ENCODE peak calls at places on chromosomes 6 and 20, in four cellular contexts. M is stomach, X is ovary, O is SK-N-SH. S is an unnamed sample.

GRCh38 chr6:141677598-141678211 is 455.0 kb upstream of the GJE1 start:
- DNase-seq in M (no peak), X (no peak), O (peak; percentile 4), S (no peak)

GRCh38 chr20:23224806-23225205 is 125.8 kb upstream of the NXT1 start:
- DNase-seq in O (no peak), M (no peak), X (no peak), S (no peak)

GRCh38 chr6:137894779-137895385 is 27.8 kb downstream of the TNFAIP3 start:
- DNase-seq in O (no peak), M (no peak), X (no peak), S (no peak)

GRCh38 chr6:138443979-138444378 is 40.0 kb downstream of the HEBP2 start:
- DNase-seq in M (no peak), O (no peak), X (no peak), S (no peak)

GRCh38 chr6:109475625-109476024 is 7.4 kb downstream of the ZBTB24 start:
- DNase-seq in X (no peak), O (no peak), M (no peak), S (no peak)

GRCh38 chr6:99013145-99013544 is 65.4 kb upstream of the FBXL4 start:
- DNase-seq in M (no peak), O (no peak), X (no peak), S (no peak)

GRCh38 chr20:56443654-56444540 is 24.5 kb upstream of the RTF2 start:
- DNase-seq in M (no peak), O (no peak), X (peak; percentile 30), S (no peak)

GRCh38 chr6:149078383-149078782 is 239.1 kb upstream of the TAB2 start:
- DNase-seq in O (no peak), M (no peak), X (no peak), S (no peak)

GRCh38 chr20:19729672-19730071 is 28.4 kb upstream of the RIN2 start:
- DNase-seq in O (no peak), X (no peak), M (no peak), S (no peak)

GRCh38 chr20:5890773-5891441 is 59.4 kb downstream of the TRMT6 start:
- DNase-seq in M (no peak), O (no peak), X (no peak), S (no peak)

GRCh38 chr6:169865346-169866139 is 114.1 kb downstream of the ERMARD start:
- DNase-seq in O (no peak), M (peak; percentile 19), X (no peak), S (no peak)

GRCh38 chr6:149003560-149003959 is 256.7 kb downstream of the UST start:
- DNase-seq in X (no peak), O (no peak), M (no peak), S (no peak)

GRCh38 chr6:54115966-54116365 is 4.7 kb downstream of the MLIP start:
- DNase-seq in O (no peak), X (no peak), M (no peak), S (no peak)

GRCh38 chr6:69801225-69801624 is 4.4 kb upstream of the LMBRD1 start:
- DNase-seq in X (no peak), M (no peak), O (no peak), S (no peak)

GRCh38 chr6:32642707-32643106 is 5.5 kb downstream of the HLA-DQA1 start:
- DNase-seq in O (no peak), M (no peak), X (no peak), S (no peak)

GRCh38 chr20:36071848-36072247 is 82.7 kb upstream of the EPB41L1 start:
- DNase-seq in O (no peak), M (no peak), X (no peak), S (no peak)

GRCh38 chr20:50077818-50078601 is 34.9 kb downstream of the UBE2V1 start:
- DNase-seq in O (no peak), X (no peak), M (no peak), S (no peak)

GRCh38 chr6:137811121-137811911 is 55.7 kb upstream of the TNFAIP3 start:
- DNase-seq in O (no peak), X (no peak), M (peak; percentile 79), S (peak; percentile 82)

GRCh38 chr6:155108070-155108815 is 113.1 kb downstream of the TIAM2 start:
- DNase-seq in M (no peak), X (no peak), O (no peak), S (no peak)

GRCh38 chr6:166715065-166715464 is 88.0 kb upstream of the RPS6KA2 start:
- DNase-seq in M (no peak), O (no peak), X (no peak), S (no peak)

GRCh38 chr20:48805286-48805685 is 22.5 kb downstream of the PREX1 start:
- DNase-seq in X (no peak), O (no peak), M (no peak), S (no peak)

GRCh38 chr6:5085638-5086293 is 625 bp downstream of the PPP1R3G start:
- DNase-seq in M (no peak), O (peak; percentile 76), X (no peak), S (peak; percentile 29)

GRCh38 chr6:33828452-33828763 is 24.6 kb upstream of the MLN start:
- DNase-seq in M (no peak), X (no peak), O (no peak), S (no peak)

GRCh38 chr6:3444276-3445088 is 12.4 kb downstream of the SLC22A23 start:
- DNase-seq in O (no peak), M (no peak), X (no peak), S (no peak)

GRCh38 chr6:90472716-90473115 is 114.2 kb downstream of the MAP3K7 start:
- DNase-seq in X (no peak), M (no peak), O (no peak), S (no peak)

GRCh38 chr20:21156266-21156665 is 30.4 kb downstream of the KIZ start:
- DNase-seq in O (no peak), M (no peak), X (no peak), S (no peak)

GRCh38 chr6:26520840-26521484 is 17.2 kb upstream of the HMGN4 start:
- DNase-seq in M (peak; percentile 89), O (peak; percentile 99), X (peak; percentile 88), S (peak; percentile 90)

GRCh38 chr20:2348336-2348735 is 32.4 kb upstream of the TGM6 start:
- DNase-seq in X (no peak), O (no peak), M (no peak), S (no peak)

GRCh38 chr20:407953-408842 is at the start of gene RBCK1:
- DNase-seq in O (peak; percentile 99), M (peak; percentile 88), X (peak; percentile 86), S (peak; percentile 89)
- TF ChIP-seq EP300 in O (no peak), M (no peak), X (no peak), S (no peak)

GRCh38 chr6:28712982-28713381 is 187.3 kb downstream of the GPX5 start:
- DNase-seq in X (no peak), O (no peak), M (no peak), S (no peak)

GRCh38 chr6:28710466-28711191 is 184.9 kb downstream of the GPX5 start:
- DNase-seq in O (no peak), X (no peak), M (no peak), S (no peak)

GRCh38 chr6:28711325-28711724 is 185.6 kb downstream of the GPX5 start:
- DNase-seq in X (no peak), M (no peak), O (no peak), S (no peak)

GRCh38 chr6:28709478-28710349 is 184.0 kb downstream of the GPX5 start:
- DNase-seq in X (no peak), M (no peak), O (no peak), S (no peak)

GRCh38 chr6:28707387-28708282 is 182.0 kb downstream of the GPX5 start:
- DNase-seq in X (no peak), M (no peak), O (no peak), S (no peak)
- TF ChIP-seq EP300 in X (no peak), M (no peak), O (no peak), S (no peak)

DNA sequence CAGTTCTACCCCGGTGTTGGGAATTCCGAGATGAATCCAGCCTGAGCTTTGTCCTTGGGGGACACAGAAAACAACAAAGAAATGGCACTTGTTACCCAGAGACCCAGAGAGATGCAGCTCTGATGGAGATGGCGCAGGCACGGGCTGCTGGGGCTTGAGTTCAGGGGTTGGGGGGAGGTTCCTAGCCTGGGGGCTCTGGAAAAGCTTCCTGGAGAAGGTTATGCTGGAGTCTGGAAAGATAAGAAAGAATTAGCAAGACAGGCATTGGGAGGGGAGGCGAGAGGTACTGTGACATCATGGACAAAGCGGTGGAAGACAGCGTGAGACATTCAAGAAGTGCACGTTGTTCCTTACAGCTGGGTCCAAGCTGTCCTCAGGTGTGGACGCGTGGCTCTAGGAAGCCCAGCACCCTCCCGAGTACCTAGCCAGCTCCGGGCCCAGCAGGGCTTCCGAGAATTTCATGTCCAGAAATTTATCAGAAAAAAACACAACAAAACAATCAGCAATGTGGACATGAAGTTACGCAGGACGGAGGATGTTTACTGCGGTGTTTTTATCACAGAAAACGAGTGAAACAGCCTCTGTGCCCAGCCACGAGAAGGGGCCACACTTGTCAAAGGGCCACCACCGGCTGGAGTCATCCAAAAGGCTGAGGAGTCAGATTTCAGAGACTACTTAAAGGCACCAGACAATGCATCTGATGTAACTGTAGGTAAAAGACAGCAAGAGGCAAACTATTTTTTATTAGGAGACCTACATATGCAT is 39.5 kb downstream of the C20orf203 start:
- DNase-seq in X (no peak), M (no peak), O (no peak), S (no peak)
- TF ChIP-seq EP300 in X (no peak), M (no peak), O (no peak), S (no peak)

GRCh38 chr20:33724439-33725094 is 4.5 kb upstream of the PXMP4 start:
- DNase-seq in M (peak; percentile 53), X (no peak), O (no peak), S (no peak)
- TF ChIP-seq EP300 in M (no peak), X (no peak), O (no peak), S (no peak)

DNA sequence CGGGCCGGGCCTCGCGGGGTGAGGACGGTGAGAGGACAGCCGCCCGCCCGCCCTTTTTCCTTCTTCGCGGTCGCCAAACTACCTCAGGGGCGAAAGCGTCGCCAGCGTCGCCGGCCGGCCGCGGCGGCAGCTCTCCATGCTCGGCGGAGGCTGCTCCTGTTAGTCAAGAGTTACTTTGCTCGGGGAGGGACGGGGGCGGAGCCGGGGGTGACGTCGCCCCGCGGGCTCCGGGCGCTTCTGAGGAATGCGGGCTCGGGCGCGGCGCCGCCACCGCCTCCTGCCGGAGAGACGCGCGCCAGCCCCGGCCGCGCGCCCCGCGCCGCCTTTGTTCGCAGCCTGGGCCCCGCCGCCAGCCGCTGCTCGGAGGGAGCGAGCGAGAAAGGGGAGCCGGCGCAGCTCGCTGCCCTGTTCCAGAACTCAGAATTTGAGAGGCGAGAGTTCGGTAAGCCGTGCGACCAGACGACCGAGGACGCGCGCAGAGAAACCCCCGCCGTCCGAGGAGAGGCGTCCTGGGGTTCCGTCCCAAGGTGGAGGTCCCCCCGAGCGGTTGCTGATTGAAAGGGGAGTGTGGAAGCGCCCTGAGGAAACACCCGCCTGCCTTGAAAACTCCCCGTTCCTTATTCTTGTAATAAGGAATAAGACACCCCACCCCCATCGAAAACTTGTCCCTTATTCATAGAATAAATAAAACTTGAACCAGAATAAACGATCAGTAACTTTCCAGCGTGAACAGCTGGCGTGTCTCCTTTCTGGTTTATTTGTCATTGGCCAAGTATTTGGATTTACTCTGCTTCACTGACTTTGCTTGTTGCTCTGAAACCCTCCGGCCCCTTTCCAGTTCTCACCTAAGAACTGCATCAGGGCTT is at the start of gene PTPRK:
- DNase-seq in M (peak; percentile 95), X (peak; percentile 92), O (peak; percentile 82), S (peak; percentile 94)
- TF ChIP-seq EP300 in M (no peak), X (no peak), O (peak; percentile 28), S (no peak)

GRCh38 chr20:55354700-55355099 is 650.6 kb downstream of the CBLN4 start:
- DNase-seq in O (peak; percentile 1), X (no peak), M (no peak), S (no peak)
- TF ChIP-seq EP300 in O (no peak), X (no peak), M (no peak), S (no peak)

GRCh38 chr20:43320536-43320935 is 130.8 kb upstream of the PTPRT start:
- DNase-seq in M (no peak), X (no peak), O (no peak), S (no peak)
- TF ChIP-seq EP300 in M (no peak), X (no peak), O (no peak), S (no peak)

GRCh38 chr20:47413189-47413588 is 56.7 kb upstream of the ZMYND8 start:
- DNase-seq in O (no peak), X (no peak), M (no peak), S (no peak)
- TF ChIP-seq EP300 in O (no peak), X (no peak), M (no peak), S (no peak)

S was measured in transverse colon.